ENCODE peak calls at places on chromosomes 11 and 22, in nine cellular contexts. Q is GM12865, D is tibial nerve, R is progenitor cell of endocrine pancreas, E is nephron progenitor cell, J is PC-3, A is NB4, G is thoracic aorta, U is colonic mucosa. K is an unnamed sample.

GRCh38 chr11:126335463-126335760 is 20.1 kb upstream of the ST3GAL4 start:
- DNase-seq in Q (no peak), E (no peak), J (no peak), D (no peak), A (no peak), U (no peak), G (no peak), R (no peak), K (peak)

GRCh38 chr11:85661972-85662664 is 2.8 kb downstream of the CREBZF start:
- DNase-seq in D (no peak), E (no peak), J (no peak), A (peak), Q (no peak), G (no peak), U (no peak), R (no peak), K (no peak)

GRCh38 chr11:16612801-16613400 is 125.5 kb upstream of the C11orf58 start:
- DNase-seq in Q (no peak), U (no peak), E (peak), A (no peak), J (no peak), G (no peak), R (no peak), D (peak), K (no peak)

GRCh38 chr11:75431533-75432525 is 1.2 kb downstream of the KLHL35 start:
- DNase-seq in Q (no peak), J (no peak), A (no peak), U (peak), E (no peak), R (no peak), D (no peak), G (no peak), K (no peak)

GRCh38 chr11:37657645-37658044 is 1059.6 kb upstream of the RAG2 start:
- DNase-seq in A (peak), D (no peak), J (peak), Q (no peak), G (no peak), E (no peak), R (no peak), U (no peak), K (no peak)

GRCh38 chr11:445765-446588 is 4.1 kb upstream of the PTDSS2 start:
- DNase-seq in D (no peak), Q (no peak), E (no peak), A (no peak), U (peak), R (no peak), G (no peak), J (no peak), K (no peak)

GRCh38 chr11:115518983-115519382 is 14.8 kb upstream of the CADM1 start:
- DNase-seq in U (no peak), Q (no peak), D (no peak), G (no peak), J (no peak), A (no peak), E (no peak), R (no peak), K (no peak)

GRCh38 chr11:46555269-46556054 is 38.4 kb downstream of the AMBRA1 start:
- DNase-seq in E (no peak), U (no peak), R (no peak), Q (peak), D (no peak), J (no peak), G (no peak), A (peak), K (no peak)

GRCh38 chr22:20138417-20138738 is 6.8 kb downstream of the ZDHHC8 start:
- DNase-seq in U (no peak), Q (no peak), A (no peak), J (no peak), G (no peak), E (no peak), D (no peak), R (no peak), K (no peak)

GRCh38 chr11:102111787-102112653 is 1.8 kb downstream of the YAP1 start:
- DNase-seq in E (no peak), D (peak), Q (peak), J (peak), A (peak), R (no peak), G (peak), U (peak), K (no peak)

GRCh38 chr11:10823152-10823579 is 14.4 kb upstream of the EIF4G2 start:
- DNase-seq in J (no peak), G (no peak), U (no peak), E (no peak), R (no peak), A (no peak), D (no peak), Q (no peak), K (no peak)

GRCh38 chr11:20668844-20669832 is at the start of gene NELL1:
- DNase-seq in J (no peak), U (no peak), E (peak), G (no peak), Q (no peak), D (no peak), R (no peak), A (no peak), K (no peak)

GRCh38 chr11:65043881-65044501 is 3.0 kb downstream of the SAC3D1 start:
- DNase-seq in E (no peak), R (no peak), A (peak), G (no peak), D (peak), U (peak), Q (no peak), J (peak), K (peak)

GRCh38 chr11:109401532-109401931 is 20.5 kb upstream of the C11orf87 start:
- DNase-seq in E (no peak), R (no peak), J (peak), Q (no peak), G (no peak), U (no peak), A (no peak), D (no peak), K (no peak)

GRCh38 chr11:8233691-8234424 is 29.8 kb downstream of the LMO1 start:
- DNase-seq in G (no peak), J (peak), Q (no peak), R (no peak), A (no peak), D (no peak), E (no peak), U (no peak), K (no peak)

GRCh38 chr22:48885919-48886305 is 941.8 kb downstream of the BRD1 start:
- DNase-seq in Q (no peak), R (no peak), D (no peak), A (no peak), J (no peak), G (no peak), U (no peak), E (no peak), K (no peak)

GRCh38 chr11:92550871-92551270 is 326.3 kb downstream of the FAT3 start:
- DNase-seq in Q (no peak), J (no peak), E (no peak), A (no peak), G (no peak), D (no peak), R (no peak), U (no peak), K (no peak)

GRCh38 chr11:92556435-92556834 is 331.8 kb downstream of the FAT3 start:
- DNase-seq in R (no peak), E (peak), A (peak), D (no peak), Q (peak), J (peak), U (no peak), G (no peak), K (no peak)

GRCh38 chr11:92554662-92555061 is 330.0 kb downstream of the FAT3 start:
- DNase-seq in A (no peak), R (no peak), U (no peak), G (no peak), E (no peak), J (no peak), Q (no peak), D (no peak), K (no peak)

GRCh38 chr11:92550411-92550810 is 325.8 kb downstream of the FAT3 start:
- DNase-seq in R (no peak), A (no peak), E (no peak), Q (no peak), U (no peak), G (no peak), J (no peak), D (no peak), K (no peak)

DNA sequence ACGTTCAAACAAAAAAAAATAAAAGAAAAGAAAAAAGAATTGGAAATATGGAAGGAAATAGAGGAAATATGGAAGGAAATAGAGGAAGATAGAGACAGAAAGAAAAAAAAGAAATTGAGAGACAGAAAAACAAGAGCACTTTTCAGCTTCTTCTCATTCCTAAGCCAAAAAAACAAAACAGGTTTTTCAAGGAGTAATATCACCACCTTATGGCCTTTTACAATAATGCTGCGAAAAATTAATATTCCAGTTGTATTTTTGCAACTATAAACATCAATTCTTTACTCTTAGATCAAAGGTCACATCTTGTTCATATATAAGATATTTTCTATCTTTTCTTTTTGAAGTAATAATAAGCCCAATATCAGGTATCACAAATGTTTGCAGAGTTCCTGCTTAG is 328.3 kb downstream of the FAT3 start:
- DNase-seq in G (no peak), A (no peak), J (peak), U (no peak), D (no peak), R (no peak), E (no peak), Q (no peak), K (no peak)
- TF ChIP-seq CTCF in G (peak), A (no peak), J (peak), U (no peak), D (no peak), R (peak), E (no peak), Q (no peak), K (no peak)

GRCh38 chr11:123741159-123741951 is at the start of gene ZNF202:
- DNase-seq in Q (peak), J (peak), U (peak), D (peak), R (peak), E (peak), A (peak), G (peak), K (peak)
- TF ChIP-seq CTCF in Q (no peak), J (no peak), U (no peak), D (peak), R (peak), E (peak), A (no peak), G (peak), K (peak)

DNA sequence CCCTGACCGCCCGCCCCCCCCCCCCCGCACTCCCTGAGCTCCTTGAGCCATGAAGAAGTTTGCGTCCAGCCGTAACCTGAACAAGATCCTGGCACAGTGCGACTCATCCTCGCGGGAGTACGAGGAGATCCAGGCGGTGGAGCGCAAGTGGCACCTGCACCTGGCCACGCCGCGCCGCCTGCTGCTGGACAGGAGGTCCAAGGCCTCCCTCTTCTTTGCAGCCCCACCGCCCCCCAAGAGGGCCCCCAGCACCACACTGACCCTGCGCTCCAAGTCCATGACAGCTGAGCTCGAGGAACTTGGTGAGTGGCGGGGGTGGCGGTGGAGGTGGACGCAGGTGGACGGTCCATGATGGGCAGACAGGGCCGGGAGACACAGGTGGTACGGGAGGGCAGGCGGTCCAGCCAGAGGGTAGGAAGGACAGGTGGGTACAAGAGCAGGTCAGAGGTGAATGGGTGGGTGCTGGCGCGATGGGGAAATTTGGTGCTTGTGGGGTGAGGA is 32.1 kb upstream of the ACR start:
- DNase-seq in A (no peak), R (no peak), G (no peak), U (no peak), E (no peak), Q (no peak), J (no peak), D (no peak), K (no peak)
- TF ChIP-seq CTCF in A (no peak), R (no peak), G (no peak), U (no peak), E (no peak), Q (no peak), J (no peak), D (no peak), K (no peak)

GRCh38 chr22:22856364-22856763 is 31.3 kb upstream of the IGLL5 start:
- DNase-seq in A (no peak), D (no peak), U (no peak), G (no peak), Q (no peak), R (no peak), E (no peak), J (no peak), K (no peak)

GRCh38 chr22:22855617-22856308 is 31.9 kb upstream of the IGLL5 start:
- DNase-seq in J (peak), U (peak), D (no peak), E (peak), A (peak), R (peak), Q (peak), G (no peak), K (no peak)

GRCh38 chr22:22855085-22855484 is 32.5 kb upstream of the IGLL5 start:
- DNase-seq in G (no peak), U (no peak), R (no peak), D (no peak), A (no peak), Q (no peak), J (no peak), E (no peak), K (no peak)

GRCh38 chr22:22853713-22854112 is 33.9 kb upstream of the IGLL5 start:
- DNase-seq in J (no peak), E (no peak), A (no peak), U (no peak), D (no peak), G (no peak), R (no peak), Q (no peak), K (no peak)

GRCh38 chr22:22854466-22854865 is 33.1 kb upstream of the IGLL5 start:
- DNase-seq in U (no peak), J (no peak), R (no peak), D (no peak), E (no peak), G (no peak), A (no peak), Q (no peak), K (no peak)
- TF ChIP-seq CTCF in U (no peak), J (no peak), R (no peak), D (no peak), E (no peak), G (no peak), A (no peak), Q (no peak), K (no peak)

GRCh38 chr22:36368359-36368983 is 19.3 kb downstream of the MYH9 start:
- DNase-seq in R (no peak), D (no peak), U (no peak), E (peak), Q (peak), G (no peak), A (no peak), J (peak), K (no peak)
- TF ChIP-seq CTCF in R (no peak), D (no peak), U (no peak), E (no peak), Q (peak), G (no peak), A (no peak), J (peak), K (peak)

GRCh38 chr11:114061053-114062049 is 1.8 kb downstream of the ZBTB16 start:
- DNase-seq in G (no peak), R (peak), D (no peak), U (no peak), J (no peak), E (peak), Q (no peak), A (peak), K (no peak)

GRCh38 chr11:114060402-114061052 is 1.0 kb downstream of the ZBTB16 start:
- DNase-seq in D (no peak), A (peak), J (no peak), G (no peak), U (peak), Q (no peak), E (peak), R (peak), K (no peak)

GRCh38 chr11:114058871-114059277 is 637 bp upstream of the ZBTB16 start:
- DNase-seq in E (peak), D (no peak), R (no peak), J (no peak), A (peak), G (no peak), Q (no peak), U (no peak), K (no peak)

GRCh38 chr11:114059278-114059983 is at the start of gene ZBTB16:
- DNase-seq in J (no peak), R (peak), U (peak), A (peak), D (peak), G (peak), E (peak), Q (no peak), K (peak)

DNA sequence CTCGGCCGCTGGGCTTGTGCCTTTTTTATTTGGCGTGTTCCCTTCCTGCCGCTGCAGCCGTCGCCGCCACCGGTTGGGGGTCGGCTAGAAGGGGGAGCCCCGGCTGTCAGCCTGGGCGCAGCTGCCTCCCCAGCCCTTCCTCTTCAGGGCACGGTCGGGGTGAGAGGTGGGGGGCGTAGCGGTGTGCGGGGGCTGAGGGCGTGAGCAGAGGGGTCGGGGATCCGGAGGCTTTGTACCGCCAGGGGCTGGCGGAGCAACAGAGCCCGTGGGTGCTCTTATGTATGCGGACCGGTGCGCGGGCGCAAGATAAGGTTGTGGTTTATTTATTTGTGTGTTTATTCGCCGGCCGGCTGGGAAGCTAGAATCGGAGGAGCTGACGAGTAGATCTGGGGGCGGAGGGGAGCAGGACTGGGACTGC is 482 bp downstream of the ZBTB16 start:
- DNase-seq in R (no peak), G (no peak), J (no peak), E (no peak), U (peak), A (peak), D (no peak), Q (no peak), K (no peak)
- TF ChIP-seq CTCF in R (peak), G (no peak), J (no peak), E (no peak), U (no peak), A (peak), D (no peak), Q (no peak), K (no peak)

DNA sequence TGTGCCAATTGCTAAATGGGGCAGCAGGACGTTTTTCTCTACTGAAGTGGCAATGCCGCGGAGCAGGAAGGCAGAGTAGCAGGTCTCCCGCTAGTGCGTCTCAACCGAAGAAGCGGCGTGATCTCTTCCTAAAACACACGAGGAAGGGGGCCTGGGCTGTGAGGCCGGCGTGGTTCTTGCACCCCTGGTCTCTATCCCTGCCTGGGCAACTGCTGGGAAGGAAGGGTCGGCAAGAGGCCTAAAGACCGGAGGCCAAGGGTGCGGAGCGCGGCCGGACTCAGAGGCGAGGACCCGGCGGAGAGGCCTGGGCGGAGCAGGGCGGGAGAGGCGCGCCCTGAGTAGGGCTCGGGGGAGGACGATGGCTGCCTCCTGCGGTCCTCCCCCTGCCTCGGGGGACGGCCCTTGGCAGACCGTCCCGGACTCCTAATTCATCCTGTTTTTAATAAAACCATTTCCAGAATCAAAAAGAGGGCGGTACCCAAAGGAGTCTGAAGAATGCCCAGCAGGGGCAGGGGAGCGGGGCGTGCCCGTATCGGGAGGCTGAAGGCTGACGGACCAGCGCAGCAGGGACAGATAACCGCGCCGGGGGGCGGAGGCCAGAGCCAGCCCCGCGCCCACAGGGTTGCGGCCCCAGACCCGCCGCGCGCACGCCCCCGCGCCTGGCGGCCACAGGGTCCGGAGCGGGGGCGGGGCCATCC is 559 bp upstream of the APLP2 start:
- DNase-seq in Q (no peak), E (no peak), R (no peak), G (peak), A (no peak), J (peak), D (peak), U (no peak), K (peak)
- TF ChIP-seq CTCF in Q (no peak), E (no peak), R (no peak), G (no peak), A (no peak), J (no peak), D (peak), U (no peak), K (peak)

DNA sequence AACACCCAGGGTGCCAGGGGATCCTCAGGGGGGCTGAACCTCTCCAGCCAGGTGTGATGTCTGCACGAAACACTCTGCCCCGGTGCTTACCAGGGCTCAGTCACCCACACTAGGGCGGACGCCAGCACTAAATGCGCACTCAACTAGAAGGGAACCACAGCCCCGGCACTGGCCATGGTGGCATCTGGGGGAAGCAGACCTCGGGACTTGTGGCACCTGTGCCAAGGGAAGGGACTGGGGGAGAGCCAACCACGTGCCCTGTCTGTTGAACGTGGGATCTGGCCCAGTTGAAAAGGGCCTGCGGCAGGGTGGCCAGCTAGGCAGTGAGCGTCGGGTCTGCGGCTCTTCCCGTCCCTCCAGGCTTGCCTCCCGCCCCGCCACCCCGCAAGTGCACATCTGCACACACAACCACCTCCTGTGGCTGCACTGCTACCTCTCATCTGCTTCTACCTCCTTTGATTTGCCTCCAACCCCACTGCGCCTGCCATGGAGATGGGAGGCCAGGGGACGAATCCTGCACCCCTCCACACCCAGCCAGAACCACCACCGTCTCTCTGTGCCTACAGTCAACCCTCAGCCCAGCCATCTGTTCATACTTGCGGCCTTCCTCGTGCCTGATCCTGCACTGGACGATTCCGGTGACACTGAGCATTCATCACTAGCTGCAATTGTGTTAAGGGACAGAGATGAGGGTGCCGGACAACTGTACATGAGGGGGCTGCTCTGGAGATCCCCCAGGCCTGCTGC is 15.0 kb upstream of the MOB2 start:
- DNase-seq in A (no peak), D (no peak), E (no peak), J (no peak), U (no peak), Q (no peak), R (no peak), G (no peak), K (peak)
- TF ChIP-seq CTCF in A (no peak), D (no peak), E (no peak), J (no peak), U (no peak), Q (no peak), R (no peak), G (no peak), K (no peak)

K was measured in CD14-positive monocyte.